ENCODE peak calls at places on chromosomes 2 and 18, in seven cellular contexts. One of them, this sample, is unnamed.

GRCh38 chr2:39717067-39717466 is 51.4 kb downstream of the TMEM178A start:
- DNase-seq in ovary: no peak
- DNase-seq in WTC11: no peak
- DNase-seq in tibial artery: no peak
- DNase-seq in BJ: no peak
- DNase-seq in uterus: no peak
- DNase-seq in H9: no peak
- DNase-seq in this sample: no peak

GRCh38 chr2:56168163-56168562 is 15.6 kb upstream of the CCDC85A start:
- DNase-seq in uterus: no peak
- DNase-seq in ovary: no peak
- DNase-seq in BJ: peak
- DNase-seq in WTC11: no peak
- DNase-seq in H9: no peak
- DNase-seq in tibial artery: no peak
- DNase-seq in this sample: no peak

GRCh38 chr2:119180891-119181290 is 22.3 kb upstream of the C1QL2 start:
- DNase-seq in ovary: peak
- DNase-seq in H9: no peak
- DNase-seq in WTC11: no peak
- DNase-seq in BJ: no peak
- DNase-seq in uterus: no peak
- DNase-seq in tibial artery: no peak
- DNase-seq in this sample: no peak

GRCh38 chr2:24768013-24768412 is 25.2 kb downstream of the PTRHD1 start:
- DNase-seq in uterus: no peak
- DNase-seq in WTC11: no peak
- DNase-seq in H9: no peak
- DNase-seq in ovary: no peak
- DNase-seq in tibial artery: no peak
- DNase-seq in BJ: no peak
- DNase-seq in this sample: no peak

GRCh38 chr2:38375711-38376345 is 1.2 kb downstream of the ATL2 start:
- DNase-seq in H9: no peak
- DNase-seq in tibial artery: peak
- DNase-seq in WTC11: peak
- DNase-seq in ovary: peak
- DNase-seq in BJ: no peak
- DNase-seq in uterus: no peak
- DNase-seq in this sample: no peak

GRCh38 chr2:176079851-176080539 is 3.8 kb downstream of the EVX2 start:
- DNase-seq in H9: peak
- DNase-seq in BJ: no peak
- DNase-seq in WTC11: peak
- DNase-seq in tibial artery: no peak
- DNase-seq in ovary: no peak
- DNase-seq in uterus: no peak
- DNase-seq in this sample: peak

GRCh38 chr2:208083807-208084206 is 40.5 kb downstream of the CRYGD start:
- DNase-seq in BJ: no peak
- DNase-seq in ovary: no peak
- DNase-seq in uterus: no peak
- DNase-seq in tibial artery: no peak
- DNase-seq in WTC11: no peak
- DNase-seq in H9: no peak
- DNase-seq in this sample: no peak

GRCh38 chr2:18800240-18800971 is 211.0 kb upstream of the NT5C1B start:
- DNase-seq in BJ: no peak
- DNase-seq in ovary: no peak
- DNase-seq in tibial artery: no peak
- DNase-seq in uterus: no peak
- DNase-seq in H9: no peak
- DNase-seq in WTC11: no peak
- DNase-seq in this sample: no peak

GRCh38 chr2:200311139-200311538 is 4.6 kb downstream of the SPATS2L start:
- DNase-seq in WTC11: no peak
- DNase-seq in ovary: no peak
- DNase-seq in uterus: no peak
- DNase-seq in BJ: no peak
- DNase-seq in tibial artery: no peak
- DNase-seq in H9: no peak
- DNase-seq in this sample: no peak

GRCh38 chr2:167484875-167485274 is 596.6 kb downstream of the XIRP2 start:
- DNase-seq in H9: no peak
- DNase-seq in BJ: no peak
- DNase-seq in ovary: no peak
- DNase-seq in uterus: no peak
- DNase-seq in tibial artery: no peak
- DNase-seq in WTC11: no peak
- DNase-seq in this sample: no peak

GRCh38 chr18:13566941-13567762 is 159.2 kb downstream of the FAM210A start:
- DNase-seq in WTC11: no peak
- DNase-seq in tibial artery: peak
- DNase-seq in BJ: no peak
- DNase-seq in ovary: no peak
- DNase-seq in H9: no peak
- DNase-seq in uterus: no peak
- DNase-seq in this sample: no peak

GRCh38 chr2:150466770-150467640 is 20.5 kb downstream of the RND3 start:
- DNase-seq in uterus: no peak
- DNase-seq in ovary: no peak
- DNase-seq in BJ: peak
- DNase-seq in H9: no peak
- DNase-seq in WTC11: no peak
- DNase-seq in tibial artery: no peak
- DNase-seq in this sample: no peak

GRCh38 chr18:77478619-77479018 is 229.0 kb downstream of the GALR1 start:
- DNase-seq in BJ: no peak
- DNase-seq in H9: no peak
- DNase-seq in tibial artery: peak
- DNase-seq in WTC11: no peak
- DNase-seq in ovary: peak
- DNase-seq in uterus: peak
- DNase-seq in this sample: no peak

GRCh38 chr18:35085450-35086032 is 44.3 kb downstream of the MAPRE2 start:
- DNase-seq in BJ: no peak
- DNase-seq in tibial artery: no peak
- DNase-seq in ovary: no peak
- DNase-seq in uterus: no peak
- DNase-seq in WTC11: no peak
- DNase-seq in H9: no peak
- DNase-seq in this sample: no peak

GRCh38 chr18:25408294-25408693 is 56.3 kb upstream of the ZNF521 start:
- DNase-seq in H9: no peak
- DNase-seq in WTC11: no peak
- DNase-seq in BJ: no peak
- DNase-seq in tibial artery: no peak
- DNase-seq in uterus: no peak
- DNase-seq in ovary: no peak
- DNase-seq in this sample: no peak

GRCh38 chr2:82316573-82317371 is 2012.2 kb upstream of the LRRTM1 start:
- DNase-seq in tibial artery: no peak
- DNase-seq in WTC11: no peak
- DNase-seq in H9: no peak
- DNase-seq in ovary: no peak
- DNase-seq in uterus: no peak
- DNase-seq in BJ: no peak
- DNase-seq in this sample: no peak

GRCh38 chr2:12504443-12504842 is 212.3 kb upstream of the TRIB2 start:
- DNase-seq in WTC11: no peak
- DNase-seq in ovary: no peak
- DNase-seq in BJ: no peak
- DNase-seq in tibial artery: no peak
- DNase-seq in H9: no peak
- DNase-seq in uterus: no peak
- DNase-seq in this sample: no peak

GRCh38 chr2:241238693-241239198 is 50.3 kb downstream of the ANO7 start:
- DNase-seq in BJ: no peak
- DNase-seq in ovary: no peak
- DNase-seq in tibial artery: no peak
- DNase-seq in WTC11: no peak
- DNase-seq in uterus: no peak
- DNase-seq in H9: no peak
- DNase-seq in this sample: no peak

GRCh38 chr18:56161604-56162003 is 476.8 kb downstream of the TXNL1 start:
- DNase-seq in uterus: no peak
- DNase-seq in WTC11: no peak
- DNase-seq in BJ: no peak
- DNase-seq in tibial artery: no peak
- DNase-seq in H9: no peak
- DNase-seq in ovary: no peak
- DNase-seq in this sample: no peak

GRCh38 chr18:47926101-47926850 is 4.2 kb downstream of the SMAD2 start:
- DNase-seq in ovary: no peak
- DNase-seq in tibial artery: no peak
- DNase-seq in WTC11: no peak
- DNase-seq in BJ: no peak
- DNase-seq in uterus: no peak
- DNase-seq in H9: no peak
- DNase-seq in this sample: no peak

GRCh38 chr18:22710628-22711380 is 222.3 kb upstream of the RBBP8 start:
- DNase-seq in H9: no peak
- DNase-seq in ovary: peak
- DNase-seq in BJ: no peak
- DNase-seq in WTC11: peak
- DNase-seq in uterus: peak
- DNase-seq in tibial artery: no peak
- DNase-seq in this sample: peak

GRCh38 chr18:72871091-72871490 is 3.3 kb upstream of the NETO1 start:
- DNase-seq in uterus: no peak
- DNase-seq in WTC11: no peak
- DNase-seq in H9: no peak
- DNase-seq in ovary: no peak
- DNase-seq in BJ: peak
- DNase-seq in tibial artery: no peak
- DNase-seq in this sample: no peak

GRCh38 chr2:10541081-10541480 is 93.0 kb upstream of the ODC1 start:
- DNase-seq in WTC11: no peak
- DNase-seq in BJ: no peak
- DNase-seq in H9: no peak
- DNase-seq in tibial artery: no peak
- DNase-seq in uterus: no peak
- DNase-seq in ovary: no peak
- DNase-seq in this sample: no peak

GRCh38 chr2:64913357-64913869 is 75.8 kb upstream of the SLC1A4 start:
- DNase-seq in WTC11: peak
- DNase-seq in H9: peak
- DNase-seq in tibial artery: no peak
- DNase-seq in ovary: no peak
- DNase-seq in uterus: no peak
- DNase-seq in BJ: no peak
- DNase-seq in this sample: no peak
- TF ChIP-seq CTCF in WTC11: no peak
- TF ChIP-seq CTCF in H9: peak
- TF ChIP-seq CTCF in tibial artery: no peak
- TF ChIP-seq CTCF in ovary: no peak
- TF ChIP-seq CTCF in uterus: no peak
- TF ChIP-seq CTCF in BJ: no peak
- TF ChIP-seq CTCF in this sample: no peak

GRCh38 chr2:183359867-183360266 is 235.6 kb downstream of the NUP35 start:
- DNase-seq in H9: no peak
- DNase-seq in ovary: no peak
- DNase-seq in BJ: no peak
- DNase-seq in tibial artery: no peak
- DNase-seq in WTC11: no peak
- DNase-seq in uterus: no peak
- DNase-seq in this sample: no peak
- TF ChIP-seq CTCF in H9: peak
- TF ChIP-seq CTCF in ovary: no peak
- TF ChIP-seq CTCF in BJ: peak
- TF ChIP-seq CTCF in tibial artery: no peak
- TF ChIP-seq CTCF in WTC11: no peak
- TF ChIP-seq CTCF in uterus: no peak
- TF ChIP-seq CTCF in this sample: no peak

GRCh38 chr2:64749446-64749845 is 95.7 kb upstream of the SERTAD2 start:
- DNase-seq in BJ: no peak
- DNase-seq in tibial artery: no peak
- DNase-seq in H9: no peak
- DNase-seq in WTC11: no peak
- DNase-seq in ovary: no peak
- DNase-seq in uterus: no peak
- DNase-seq in this sample: no peak

GRCh38 chr2:64748561-64748960 is 94.8 kb upstream of the SERTAD2 start:
- DNase-seq in WTC11: no peak
- DNase-seq in H9: no peak
- DNase-seq in BJ: no peak
- DNase-seq in uterus: no peak
- DNase-seq in ovary: no peak
- DNase-seq in tibial artery: no peak
- DNase-seq in this sample: no peak

GRCh38 chr2:64751286-64752260 is 97.9 kb upstream of the SERTAD2 start:
- DNase-seq in BJ: no peak
- DNase-seq in tibial artery: no peak
- DNase-seq in WTC11: no peak
- DNase-seq in ovary: peak
- DNase-seq in H9: no peak
- DNase-seq in uterus: peak
- DNase-seq in this sample: peak

GRCh38 chr2:64750817-64751285 is 97.1 kb upstream of the SERTAD2 start:
- DNase-seq in uterus: peak
- DNase-seq in tibial artery: peak
- DNase-seq in ovary: peak
- DNase-seq in H9: peak
- DNase-seq in WTC11: peak
- DNase-seq in BJ: peak
- DNase-seq in this sample: peak

DNA sequence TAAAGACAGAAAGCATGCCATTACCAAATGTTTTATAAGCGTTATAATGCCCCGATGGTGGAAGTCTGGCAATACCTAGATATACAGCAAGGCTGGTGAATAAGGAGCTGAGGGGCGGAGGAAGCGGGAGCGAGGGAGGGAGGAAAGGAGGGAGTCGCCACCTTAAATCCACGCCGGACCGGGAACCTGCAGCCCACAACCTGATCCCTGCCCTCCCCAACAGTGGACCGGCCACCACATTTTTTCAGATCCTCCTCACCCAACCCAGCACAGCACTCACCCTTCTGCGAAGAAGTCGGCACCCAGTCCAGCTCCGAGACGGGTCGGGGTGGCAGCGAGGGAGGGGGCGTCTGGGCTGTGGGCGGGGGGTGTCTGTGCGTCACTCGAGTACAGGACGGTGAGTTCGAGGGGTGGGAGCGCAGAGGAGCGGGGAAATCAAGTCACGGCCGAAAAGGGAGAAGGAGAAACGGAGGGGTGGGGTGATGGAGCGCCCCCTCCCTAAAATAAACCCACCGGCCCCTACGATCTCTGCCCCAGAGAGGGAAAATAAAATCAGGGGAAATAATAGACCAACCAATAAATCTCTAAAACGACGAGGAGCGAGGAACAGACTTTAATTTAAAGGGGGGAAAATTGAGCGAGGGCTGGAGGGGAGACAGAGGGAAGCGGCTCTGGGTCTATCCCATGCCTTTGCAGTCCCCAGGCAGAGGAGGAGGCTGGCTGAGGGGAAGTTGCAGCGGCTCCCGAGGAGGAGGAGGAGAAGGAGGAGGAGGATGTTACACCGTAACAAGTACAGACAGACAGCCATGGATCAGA is 96.5 kb upstream of the SERTAD2 start:
- DNase-seq in tibial artery: peak
- DNase-seq in WTC11: peak
- DNase-seq in BJ: no peak
- DNase-seq in uterus: peak
- DNase-seq in H9: peak
- DNase-seq in ovary: peak
- DNase-seq in this sample: peak
- TF ChIP-seq CTCF in tibial artery: no peak
- TF ChIP-seq CTCF in WTC11: no peak
- TF ChIP-seq CTCF in BJ: no peak
- TF ChIP-seq CTCF in uterus: no peak
- TF ChIP-seq CTCF in H9: peak
- TF ChIP-seq CTCF in ovary: no peak
- TF ChIP-seq CTCF in this sample: no peak

GRCh38 chr2:235669983-235670962 is 176.4 kb downstream of the AGAP1 start:
- DNase-seq in WTC11: peak
- DNase-seq in H9: peak
- DNase-seq in tibial artery: peak
- DNase-seq in BJ: no peak
- DNase-seq in ovary: peak
- DNase-seq in uterus: peak
- DNase-seq in this sample: peak
- TF ChIP-seq CTCF in WTC11: no peak
- TF ChIP-seq CTCF in H9: peak
- TF ChIP-seq CTCF in tibial artery: peak
- TF ChIP-seq CTCF in BJ: peak
- TF ChIP-seq CTCF in ovary: peak
- TF ChIP-seq CTCF in uterus: no peak
- TF ChIP-seq CTCF in this sample: peak

This sample was measured in glutamatergic neuron.